ENCODE peak calls at places on chromosomes 5 and 9, in nine cellular contexts. X is uterus, T is upper lobe of left lung, Y is AG10803, A is astrocyte of the spinal cord, M is tibial nerve, G is fibroblast of lung, O is BJ, Q is brain microvascular endothelial cell. S is an unnamed sample.

GRCh38 chr5:147336871-147337270 is 102.0 kb downstream of the STK32A start:
- DNase-seq in G (no peak), O (no peak), T (no peak), Q (no peak), X (no peak), Y (no peak), M (no peak), A (no peak), S (no peak)

GRCh38 chr9:109118802-109119438 is 827 bp downstream of the TMEM245 start:
- DNase-seq in Y (peak; percentile 1), T (no peak), M (no peak), G (peak; percentile 32), Q (no peak), X (no peak), A (peak; percentile 27), O (no peak), S (peak; percentile 17)

GRCh38 chr9:36855443-36856315 is 178.4 kb downstream of the PAX5 start:
- DNase-seq in O (no peak), M (no peak), T (peak; percentile 43), X (no peak), Y (no peak), A (no peak), G (no peak), Q (no peak), S (peak; percentile 6)

GRCh38 chr5:151612689-151613427 is 21.7 kb upstream of the FAT2 start:
- DNase-seq in O (no peak), M (no peak), Y (no peak), A (no peak), X (no peak), T (no peak), G (peak; percentile 62), Q (no peak), S (no peak)

GRCh38 chr9:129774791-129775149 is 21.9 kb upstream of the PTGES start:
- DNase-seq in Q (no peak), G (no peak), M (no peak), T (peak; percentile 42), A (no peak), Y (no peak), O (no peak), X (no peak), S (no peak)

GRCh38 chr5:113680534-113680933 is 167.0 kb downstream of the YTHDC2 start:
- DNase-seq in A (no peak), X (no peak), O (no peak), T (no peak), G (peak; percentile 5), Y (no peak), Q (no peak), M (no peak), S (peak; percentile 8)

GRCh38 chr9:138009456-138010273 is 132.1 kb downstream of the CACNA1B start:
- DNase-seq in O (no peak), X (no peak), M (no peak), G (no peak), T (peak; percentile 47), A (no peak), Y (no peak), Q (no peak), S (no peak)

GRCh38 chr5:179275941-179276837 is 69.1 kb downstream of the ADAMTS2 start:
- DNase-seq in O (peak; percentile 92), X (peak; percentile 94), Q (peak; percentile 97), A (peak; percentile 90), T (peak; percentile 67), Y (peak; percentile 98), M (peak; percentile 77), G (peak; percentile 96), S (peak; percentile 97)

GRCh38 chr9:121328876-121329681 is 41.0 kb downstream of the STOM start:
- DNase-seq in T (peak; percentile 35), X (no peak), G (no peak), M (no peak), Q (no peak), A (no peak), O (no peak), Y (no peak), S (no peak)

GRCh38 chr9:133333011-133333410 is 3.0 kb downstream of the SURF6 start:
- DNase-seq in Y (no peak), M (no peak), A (no peak), O (no peak), Q (no peak), X (no peak), T (no peak), G (no peak), S (no peak)

GRCh38 chr5:1910861-1911772 is 28.4 kb upstream of the IRX4 start:
- DNase-seq in X (no peak), A (no peak), O (no peak), M (no peak), T (no peak), Q (no peak), Y (no peak), G (no peak), S (no peak)

GRCh38 chr5:59173568-59173967 is 590.7 kb downstream of the RAB3C start:
- DNase-seq in T (no peak), A (peak; percentile 9), Q (no peak), X (no peak), G (no peak), Y (peak; percentile 11), M (no peak), O (no peak), S (peak; percentile 39)
- TF ChIP-seq CTCF in T (no peak), A (peak; percentile 19), Q (peak; percentile 56), X (no peak), G (peak; percentile 74), Y (peak; percentile 30), M (no peak), O (peak; percentile 24), S (peak; percentile 33)

GRCh38 chr5:150356575-150357284 is 767 bp upstream of the TCOF1 start:
- DNase-seq in Q (no peak), T (no peak), M (no peak), G (no peak), A (peak; percentile 5), X (no peak), O (no peak), Y (no peak), S (no peak)
- H3K4me3 ChIP-seq in Q (peak overlapping the region; percentile 40), T (peak overlapping the region; percentile 87), M (peak overlapping the region; percentile 70), G (peak overlapping the region; percentile 62), A (peak overlapping the region; percentile 31), X (peak overlapping the region; percentile 87), O (peak overlapping the region; percentile 90), Y (peak overlapping the region; percentile 47), S (peak overlapping the region; percentile 82)

DNA sequence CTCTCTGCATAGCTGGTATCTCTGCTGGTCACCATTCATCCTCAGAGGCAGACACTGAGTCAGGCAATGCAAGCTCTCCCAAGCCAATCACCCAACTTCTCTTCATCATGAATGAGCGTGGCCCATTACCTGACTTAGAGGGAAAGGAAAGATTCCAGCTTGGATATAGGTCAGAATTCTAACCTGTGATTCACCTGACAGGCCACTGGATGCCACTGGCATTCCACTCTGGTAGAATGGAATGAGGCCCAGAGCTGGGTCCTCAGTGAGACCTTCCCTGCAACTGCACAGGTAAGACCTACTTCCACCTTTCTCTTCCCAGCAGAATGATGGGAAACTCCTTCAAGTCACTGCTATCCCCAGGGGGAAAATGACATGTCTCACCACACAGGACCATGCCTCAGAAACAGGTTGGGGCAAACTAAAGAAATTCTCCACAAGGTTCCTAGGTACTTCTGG is 62.1 kb downstream of the SUSD1 start:
- DNase-seq in O (no peak), X (no peak), A (no peak), Q (peak; percentile 64), M (no peak), T (no peak), Y (peak; percentile 14), G (no peak), S (peak; percentile 35)
- TF ChIP-seq CTCF in O (peak; percentile 26), X (no peak), A (peak; percentile 27), Q (peak; percentile 57), M (peak; percentile 22), T (peak; percentile 32), Y (peak; percentile 49), G (peak; percentile 13), S (peak; percentile 42)

GRCh38 chr9:95763006-95763405 is 112.5 kb upstream of the ERCC6L2 start:
- DNase-seq in A (no peak), M (no peak), G (no peak), Q (no peak), O (no peak), T (no peak), X (no peak), Y (no peak), S (no peak)

GRCh38 chr9:95764490-95764889 is 111.0 kb upstream of the ERCC6L2 start:
- DNase-seq in O (no peak), X (no peak), Q (no peak), M (no peak), G (no peak), Y (no peak), T (no peak), A (no peak), S (no peak)

GRCh38 chr9:95766906-95767305 is 108.6 kb upstream of the ERCC6L2 start:
- DNase-seq in A (no peak), T (no peak), Y (no peak), M (no peak), O (no peak), Q (no peak), X (no peak), G (no peak), S (no peak)

GRCh38 chr9:95763983-95764382 is 111.5 kb upstream of the ERCC6L2 start:
- DNase-seq in Y (no peak), T (no peak), X (no peak), A (no peak), Q (no peak), M (no peak), G (no peak), O (no peak), S (no peak)

GRCh38 chr9:95764920-95765319 is 110.6 kb upstream of the ERCC6L2 start:
- DNase-seq in X (no peak), M (no peak), T (no peak), Y (no peak), O (no peak), A (no peak), Q (no peak), G (no peak), S (no peak)
- H3K4me3 ChIP-seq in X (no peak overlapping the region), M (no peak overlapping the region), T (no peak overlapping the region), Y (no peak overlapping the region), O (no peak overlapping the region), A (no peak overlapping the region), Q (no peak overlapping the region), G (peak overlapping the region; percentile 42), S (no peak overlapping the region)

S was measured in fibroblast of pulmonary artery.